ENCODE peak calls at places on chromosomes 7 and 10, in seven cellular contexts. L, S, Q, B, M, K and P are unnamed samples.

GRCh38 chr10:122565766-122566206 is 5.2 kb downstream of the DMBT1 start:
- DNase-seq in L (peak; percentile 48), S (peak; percentile 65), Q (no peak), B (peak; percentile 72), M (peak; percentile 79), K (peak; percentile 66), P (peak; percentile 48)

GRCh38 chr7:91212592-91212991 is 51.6 kb upstream of the FZD1 start:
- DNase-seq in L (peak; percentile 19), S (no peak), Q (no peak), B (no peak), M (peak; percentile 70), K (no peak), P (no peak)

GRCh38 chr7:52962402-52962801 is 73.0 kb upstream of the POM121L12 start:
- DNase-seq in L (no peak), S (no peak), Q (no peak), B (no peak), M (no peak), K (no peak), P (no peak)

GRCh38 chr10:101974091-101974799 is 81.7 kb downstream of the ARMH3 start:
- DNase-seq in L (no peak), S (peak; percentile 54), Q (peak; percentile 79), B (no peak), M (no peak), K (peak; percentile 72), P (no peak)

GRCh38 chr7:135712182-135712782 is 15.7 kb downstream of the SLC13A4 start:
- DNase-seq in L (no peak), S (peak; percentile 12), Q (peak; percentile 5), B (no peak), M (no peak), K (peak; percentile 48), P (no peak)

GRCh38 chr7:36862685-36863375 is 138.5 kb upstream of the AOAH start:
- DNase-seq in L (no peak), S (no peak), Q (peak; percentile 32), B (no peak), M (no peak), K (no peak), P (no peak)

GRCh38 chr7:142880886-142881505 is 4.5 kb downstream of the TRPV6 start:
- DNase-seq in L (no peak), S (no peak), Q (no peak), B (no peak), M (peak; percentile 1), K (peak; percentile 31), P (no peak)

GRCh38 chr10:122829454-122829853 is 16.2 kb downstream of the CUZD1 start:
- DNase-seq in L (no peak), S (no peak), Q (no peak), B (no peak), M (no peak), K (no peak), P (no peak)

GRCh38 chr7:49850921-49851613 is 77.6 kb downstream of the VWC2 start:
- DNase-seq in L (no peak), S (no peak), Q (no peak), B (no peak), M (no peak), K (no peak), P (no peak)

GRCh38 chr10:102776779-102777417 is 33.1 kb downstream of the WBP1L start:
- DNase-seq in L (peak; percentile 98), S (no peak), Q (no peak), B (peak; percentile 91), M (peak; percentile 98), K (no peak), P (peak; percentile 85)

GRCh38 chr10:3895045-3895609 is 110.1 kb upstream of the KLF6 start:
- DNase-seq in L (no peak), S (no peak), Q (no peak), B (no peak), M (peak; percentile 63), K (no peak), P (no peak)

GRCh38 chr10:109912335-109913282 is 10.7 kb downstream of the XPNPEP1 start:
- DNase-seq in L (no peak), S (no peak), Q (no peak), B (peak; percentile 49), M (peak; percentile 87), K (no peak), P (no peak)

GRCh38 chr10:110074298-110074697 is 66.5 kb downstream of the ADD3 start:
- DNase-seq in L (no peak), S (peak; percentile 70), Q (no peak), B (no peak), M (no peak), K (no peak), P (no peak)

GRCh38 chr7:151867912-151868804 is 8.8 kb downstream of the PRKAG2 start:
- DNase-seq in L (no peak), S (peak; percentile 87), Q (no peak), B (no peak), M (no peak), K (peak; percentile 30), P (no peak)

GRCh38 chr7:24475573-24475972 is 97.7 kb upstream of the PALS2 start:
- DNase-seq in L (no peak), S (no peak), Q (no peak), B (no peak), M (no peak), K (no peak), P (no peak)

GRCh38 chr7:24143547-24143946 is 140.4 kb upstream of the NPY start:
- DNase-seq in L (no peak), S (no peak), Q (no peak), B (no peak), M (no peak), K (no peak), P (no peak)

GRCh38 chr10:38072552-38072951 is 21.6 kb upstream of the ZNF37A start:
- DNase-seq in L (no peak), S (no peak), Q (no peak), B (no peak), M (no peak), K (no peak), P (no peak)